ENCODE peak calls at places on chromosomes 2 and 18, in eight cellular contexts. G is H7; S is CD4-positive, CD25-positive, alpha-beta regulatory T cell; U is neuronal stem cell; A is lower lobe of right lung; Q is GM06990; V is GM23248; C is transverse colon. Z is an unnamed sample.

GRCh38 chr2:128589681-128590080 is 271.0 kb upstream of the HS6ST1 start:
- DNase-seq in U (no peak), C (no peak), V (no peak), G (peak), Q (no peak), A (no peak), S (no peak), Z (no peak)

GRCh38 chr2:46942143-46942526 is 26.5 kb upstream of the MCFD2 start:
- DNase-seq in U (no peak), G (peak), S (peak), A (peak), C (peak), V (peak), Q (peak), Z (peak)

GRCh38 chr2:47225061-47225783 is 70.1 kb upstream of the STPG4 start:
- DNase-seq in S (no peak), U (no peak), C (peak), Q (no peak), V (peak), G (no peak), A (peak), Z (no peak)

GRCh38 chr2:38146302-38146916 is 70.5 kb upstream of the CYP1B1 start:
- DNase-seq in U (no peak), Q (peak), A (peak), G (no peak), C (peak), S (no peak), V (peak), Z (no peak)

GRCh38 chr2:36060133-36060532 is 295.4 kb upstream of the CRIM1 start:
- DNase-seq in U (no peak), V (no peak), C (no peak), Q (no peak), G (no peak), S (no peak), A (no peak), Z (no peak)

GRCh38 chr2:73089270-73090030 is 17.9 kb upstream of the SFXN5 start:
- DNase-seq in S (no peak), C (no peak), U (no peak), Q (no peak), V (peak), A (peak), G (no peak), Z (no peak)

GRCh38 chr2:58634653-58635347 is 393.7 kb upstream of the FANCL start:
- DNase-seq in U (no peak), V (peak), Q (no peak), G (peak), A (no peak), S (no peak), C (no peak), Z (no peak)

GRCh38 chr18:3261393-3262233 is at the start of gene MYL12B:
- DNase-seq in U (peak), A (peak), C (peak), V (peak), S (peak), Q (peak), G (peak), Z (peak)

GRCh38 chr2:71615769-71616730 is 162.7 kb downstream of the DYSF start:
- DNase-seq in C (no peak), S (no peak), V (no peak), A (no peak), Q (no peak), G (no peak), U (no peak), Z (no peak)

GRCh38 chr2:228845162-228845910 is 425.8 kb downstream of the PID1 start:
- DNase-seq in U (no peak), S (no peak), V (no peak), C (no peak), Q (no peak), A (no peak), G (no peak), Z (no peak)

GRCh38 chr2:218631837-218632236 is 24.1 kb downstream of the PLCD4 start:
- DNase-seq in Q (no peak), A (no peak), V (peak), G (no peak), C (no peak), U (no peak), S (no peak), Z (no peak)

GRCh38 chr2:1747065-1747941 is 3.0 kb upstream of the PXDN start:
- DNase-seq in V (no peak), A (no peak), S (no peak), U (no peak), Q (no peak), G (no peak), C (no peak), Z (no peak)

GRCh38 chr2:9844581-9844980 is 1.3 kb downstream of the TAF1B start:
- DNase-seq in Q (peak), A (no peak), U (no peak), C (no peak), S (peak), G (no peak), V (peak), Z (no peak)

GRCh38 chr2:234423884-234424283 is 73.0 kb downstream of the ARL4C start:
- DNase-seq in Q (no peak), A (no peak), V (no peak), U (no peak), G (no peak), S (no peak), C (no peak), Z (no peak)

GRCh38 chr2:234425923-234426603 is 70.8 kb downstream of the ARL4C start:
- DNase-seq in V (no peak), S (peak), C (peak), Q (peak), G (no peak), U (no peak), A (peak), Z (peak)

GRCh38 chr2:234426616-234427015 is 70.3 kb downstream of the ARL4C start:
- DNase-seq in C (no peak), G (no peak), A (no peak), S (peak), V (no peak), U (no peak), Q (no peak), Z (no peak)

GRCh38 chr2:234429265-234429664 is 67.6 kb downstream of the ARL4C start:
- DNase-seq in C (no peak), G (peak), U (no peak), A (no peak), V (no peak), Q (no peak), S (no peak), Z (no peak)

DNA sequence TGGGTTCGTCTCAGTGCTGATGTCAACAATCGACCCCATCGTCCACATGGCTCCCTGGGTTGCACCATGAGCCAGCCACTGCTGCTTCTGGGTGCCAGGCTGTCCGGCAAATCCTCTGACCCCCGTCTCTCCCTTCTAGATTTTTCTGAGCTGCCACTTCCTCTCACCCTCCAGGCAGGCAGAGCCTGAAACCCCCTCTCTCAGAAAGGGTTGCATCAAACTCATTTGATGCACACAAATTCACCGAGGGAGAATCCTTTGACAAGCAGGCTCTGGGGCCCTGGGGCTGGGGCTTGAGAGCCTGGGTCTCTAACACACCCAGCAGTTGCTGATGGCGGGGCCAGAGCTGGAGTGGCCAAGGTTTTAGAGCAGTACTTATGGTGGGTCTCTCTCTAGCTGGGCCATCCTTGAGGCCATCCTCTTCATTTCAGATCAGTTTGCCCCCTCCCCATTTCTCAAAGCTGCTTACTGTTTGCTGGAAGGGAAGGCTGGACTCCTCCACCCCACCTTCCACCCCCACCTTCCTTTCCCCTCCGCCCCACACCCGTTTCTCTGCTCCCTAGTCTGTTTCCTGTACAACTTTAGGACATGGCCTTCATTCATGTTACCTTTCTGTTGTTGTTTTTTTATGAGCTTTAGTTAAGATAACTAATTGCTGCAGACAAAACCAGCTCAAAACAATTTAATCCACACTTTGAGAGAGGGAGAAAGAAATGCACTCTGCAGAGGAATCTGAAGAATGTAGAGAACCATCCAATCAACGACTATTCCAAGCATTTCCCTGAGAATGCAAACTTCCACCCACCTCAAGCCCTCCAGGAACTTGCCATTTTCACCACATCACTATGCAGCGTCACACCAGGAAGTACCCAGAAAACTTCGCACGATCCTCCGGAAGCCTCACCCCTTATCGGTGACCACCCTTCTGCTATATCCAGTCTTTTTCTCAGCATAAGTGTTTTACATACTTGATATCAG is 69.5 kb downstream of the ARL4C start:
- DNase-seq in C (no peak), U (peak), V (peak), G (peak), A (no peak), S (peak), Q (no peak), Z (peak)
- H3K4me3 ChIP-seq in C (no peak), U (no peak), V (no peak), G (no peak), A (no peak), S (peak), Q (no peak), Z (peak)

DNA sequence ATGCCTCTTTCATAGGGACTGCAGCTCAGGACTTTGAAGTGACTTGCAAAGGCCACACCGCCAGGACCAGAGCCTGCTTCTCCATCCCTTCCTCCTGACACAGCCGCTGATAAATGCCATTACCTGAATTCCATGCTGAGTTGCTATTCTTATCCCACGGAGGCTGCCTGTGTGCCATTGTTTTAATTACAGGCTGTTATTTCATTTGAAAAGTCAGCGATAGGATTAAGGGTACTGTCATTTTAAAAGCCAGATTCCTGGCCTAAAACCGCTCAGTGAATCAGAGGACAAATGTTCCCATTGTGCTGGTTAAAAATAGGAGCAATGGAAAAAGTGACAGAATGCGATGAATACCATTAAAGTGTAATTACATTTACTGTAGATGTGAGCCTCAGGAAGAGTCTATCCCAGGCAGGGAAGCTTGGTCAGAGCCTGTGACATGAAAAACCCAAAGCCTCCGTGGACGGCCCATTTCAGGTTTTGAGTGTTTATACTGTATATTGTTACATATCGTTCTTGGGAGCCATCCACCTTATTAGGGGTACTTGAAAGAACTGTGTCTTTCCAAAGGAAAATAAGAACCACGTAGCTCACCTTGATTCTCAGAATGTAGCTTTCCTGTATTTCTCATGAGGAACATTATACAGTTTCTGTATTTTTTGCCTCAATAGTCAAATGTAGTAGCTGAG is 41.3 kb downstream of the PDCL3 start:
- DNase-seq in V (peak), U (no peak), Q (no peak), A (no peak), S (no peak), C (no peak), G (peak), Z (no peak)
- H3K4me3 ChIP-seq in V (no peak), U (no peak), Q (no peak), A (no peak), S (no peak), C (no peak), G (no peak), Z (no peak)

GRCh38 chr18:59275406-59275949 is 2.2 kb upstream of the RAX start:
- DNase-seq in S (no peak), G (peak), Q (no peak), C (no peak), V (no peak), A (no peak), U (no peak), Z (no peak)
- H3K4me3 ChIP-seq in S (no peak), G (no peak), Q (no peak), C (no peak), V (no peak), A (no peak), U (no peak), Z (no peak)

DNA sequence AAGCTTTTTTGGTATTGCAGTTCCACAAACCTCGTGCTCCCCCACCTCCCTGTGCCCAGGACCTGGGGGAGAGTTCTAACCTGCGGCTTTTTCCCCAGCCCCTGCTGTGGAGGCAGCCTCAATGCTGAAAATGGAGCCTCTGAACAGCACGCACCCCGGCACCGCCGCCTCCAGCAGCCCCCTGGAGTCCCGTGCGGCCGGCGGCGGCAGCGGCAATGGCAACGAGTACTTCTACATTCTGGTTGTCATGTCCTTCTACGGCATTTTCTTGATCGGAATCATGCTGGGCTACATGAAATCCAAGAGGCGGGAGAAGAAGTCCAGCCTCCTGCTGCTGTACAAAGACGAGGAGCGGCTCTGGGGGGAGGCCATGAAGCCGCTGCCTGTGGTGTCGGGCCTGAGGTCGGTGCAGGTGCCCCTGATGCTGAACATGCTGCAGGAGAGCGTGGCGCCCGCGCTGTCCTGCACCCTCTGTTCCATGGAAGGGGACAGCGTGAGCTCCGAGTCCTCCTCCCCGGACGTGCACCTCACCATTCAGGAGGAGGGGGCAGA is 796 bp downstream of the KCNE4 start:
- DNase-seq in Q (no peak), C (no peak), U (no peak), S (no peak), V (no peak), G (no peak), A (no peak), Z (no peak)
- H3K4me3 ChIP-seq in Q (no peak), C (peak), U (no peak), S (no peak), V (peak), G (no peak), A (peak), Z (no peak)

GRCh38 chr18:22346342-22346967 is 71.3 kb downstream of the CTAGE1 start:
- DNase-seq in Q (no peak), S (no peak), U (no peak), G (no peak), V (peak), C (peak), A (no peak), Z (peak)
- H3K4me3 ChIP-seq in Q (no peak), S (peak), U (no peak), G (no peak), V (no peak), C (no peak), A (peak), Z (peak)

GRCh38 chr18:48943333-48943732 is 7.4 kb downstream of the SMAD7 start:
- DNase-seq in Q (no peak), S (no peak), G (peak), U (no peak), A (no peak), V (peak), C (no peak), Z (no peak)

GRCh38 chr18:48942086-48942485 is 8.7 kb downstream of the SMAD7 start:
- DNase-seq in U (no peak), S (no peak), A (no peak), C (no peak), V (peak), Q (no peak), G (no peak), Z (no peak)

GRCh38 chr18:48941672-48942071 is 9.1 kb downstream of the SMAD7 start:
- DNase-seq in A (no peak), V (peak), Q (no peak), U (no peak), S (no peak), C (no peak), G (no peak), Z (peak)

GRCh38 chr18:48943736-48944527 is 6.8 kb downstream of the SMAD7 start:
- DNase-seq in V (peak), A (no peak), S (peak), G (peak), Q (no peak), C (peak), U (no peak), Z (no peak)

DNA sequence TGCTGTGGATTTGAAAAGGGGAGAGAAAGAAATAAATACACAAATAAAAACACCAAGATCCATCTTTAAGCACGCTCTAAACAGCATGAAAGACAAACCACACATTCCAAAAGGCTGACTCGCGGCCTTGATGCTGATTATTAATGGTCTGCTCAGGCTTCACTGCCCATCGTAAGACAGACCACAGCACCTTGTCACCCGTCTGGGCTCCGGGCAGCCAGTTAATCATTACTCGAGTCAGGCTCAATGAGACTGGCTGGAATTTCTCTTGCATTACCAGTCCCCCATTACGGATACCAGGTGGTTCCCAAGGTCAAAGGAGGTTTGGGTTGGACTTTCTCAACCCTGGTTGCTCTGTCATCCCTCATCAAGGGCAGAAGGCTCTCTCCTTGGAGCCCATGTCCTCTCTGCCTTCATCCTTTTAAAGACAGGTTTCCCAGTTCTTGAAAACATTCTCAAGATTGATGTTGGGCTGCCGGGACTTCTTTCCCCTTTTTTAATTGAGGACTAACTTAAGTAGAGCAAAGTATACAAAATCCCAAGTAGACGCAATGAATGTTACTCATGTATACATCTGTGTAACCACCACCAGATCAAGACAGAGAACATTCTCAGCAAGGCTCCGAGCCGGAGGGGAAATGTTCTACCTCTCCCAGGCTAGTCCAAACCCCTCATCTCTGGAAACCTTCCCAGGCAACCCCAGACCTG is 8.1 kb downstream of the SMAD7 start:
- DNase-seq in A (no peak), U (no peak), S (no peak), V (peak), Q (no peak), G (peak), C (no peak), Z (no peak)
- H3K4me3 ChIP-seq in A (peak), U (no peak), S (peak), V (peak), Q (no peak), G (no peak), C (no peak), Z (no peak)

DNA sequence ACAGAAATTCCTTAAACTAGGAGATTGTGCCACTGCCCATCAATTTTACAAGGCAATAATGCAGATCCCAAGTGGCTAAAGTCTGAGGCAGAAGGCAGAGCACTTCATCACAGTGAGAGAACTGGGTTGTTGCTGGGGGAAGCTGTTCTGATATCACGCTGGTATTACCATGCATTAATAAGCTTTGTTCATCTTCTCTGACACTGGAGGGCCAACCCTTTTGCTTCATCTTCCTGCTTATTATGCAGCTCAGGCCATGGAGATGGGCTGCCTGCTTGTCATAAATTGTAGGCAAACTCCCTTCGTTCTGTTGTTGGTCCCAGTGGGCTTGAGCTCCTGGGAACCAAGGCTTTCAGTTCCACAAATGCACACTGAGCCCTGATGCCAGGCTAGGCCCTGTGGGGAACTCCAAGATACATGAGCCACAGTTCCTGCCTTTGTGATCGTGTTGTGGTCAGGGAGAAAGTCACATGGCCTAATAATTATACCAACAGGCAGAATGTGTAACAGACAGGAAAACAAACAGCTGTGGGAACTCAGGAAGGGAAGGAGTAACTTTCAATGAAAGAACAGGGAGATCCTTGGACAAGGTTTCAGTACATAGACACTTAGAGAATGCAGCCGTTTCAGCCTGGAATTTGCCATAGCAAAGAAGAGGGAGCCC is 49.1 kb upstream of the BCL2L11 start:
- DNase-seq in G (no peak), A (no peak), Q (no peak), U (no peak), V (peak), S (no peak), C (no peak), Z (no peak)
- H3K4me3 ChIP-seq in G (no peak), A (no peak), Q (no peak), U (no peak), V (no peak), S (no peak), C (no peak), Z (no peak)

DNA sequence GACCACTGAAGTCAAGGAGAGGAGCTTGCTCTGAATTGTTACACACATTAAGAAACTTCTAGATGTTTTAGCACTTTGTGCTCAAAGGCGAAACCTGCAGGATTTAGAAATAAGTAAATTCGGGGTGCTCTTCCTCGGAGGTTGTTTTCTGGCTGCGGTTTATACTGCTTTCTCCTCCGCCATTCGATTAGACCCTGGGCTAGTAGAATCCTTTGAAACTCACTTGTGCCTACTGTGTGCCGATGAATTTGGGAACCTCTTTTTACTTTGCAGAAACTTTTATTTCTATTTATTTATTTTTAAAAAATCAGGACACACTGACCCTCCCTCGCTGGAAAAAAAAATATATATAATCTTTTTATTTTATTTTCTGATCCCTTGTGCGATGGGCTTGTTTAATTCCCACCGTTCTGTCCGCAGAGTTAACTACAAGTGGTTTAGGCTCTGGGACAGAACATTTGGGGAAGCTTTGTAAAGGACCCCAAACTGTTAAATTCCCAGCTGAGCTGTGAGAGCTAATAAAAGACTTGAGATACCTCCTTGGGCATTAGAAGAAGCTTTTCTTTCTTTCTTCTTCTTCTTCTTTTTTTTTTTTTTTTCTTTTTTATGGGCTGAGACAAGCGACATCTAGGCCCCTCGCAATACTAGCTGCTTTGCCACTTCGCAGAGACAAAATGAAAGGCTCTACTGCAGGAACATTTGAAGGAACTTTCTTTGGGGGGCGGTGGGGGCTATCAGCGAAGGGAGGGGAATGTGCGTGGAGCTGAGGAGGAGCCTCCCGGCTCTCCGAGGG is 3.8 kb downstream of the MEIS1 start:
- DNase-seq in A (no peak), S (no peak), G (no peak), U (no peak), C (no peak), Q (no peak), V (peak), Z (no peak)
- H3K4me3 ChIP-seq in A (peak), S (no peak), G (peak), U (peak), C (peak), Q (no peak), V (peak), Z (no peak)

Z was measured in CD8-positive, alpha-beta memory T cell.